ENCODE peak calls at places on chromosome 1, in nine cellular contexts. H is small intestine; W is astrocyte; V is tibial nerve; A is uterus; C is esophagus squamous epithelium; G is brain microvascular endothelial cell; M is naive thymus-derived CD4-positive, alpha-beta T cell; F is effector memory CD4-positive, alpha-beta T cell. Z is an unnamed sample.
A peak's percentile ranks its signal among the peaks of the same experiment; 100 is the strongest.

GRCh38 chr1:224542783-224543440 is 73.2 kb upstream of the CNIH3 start:
- DNase-seq in M (peak; percentile 24), G (peak; percentile 98), C (no peak), V (no peak), H (peak; percentile 3), A (no peak), F (no peak), W (peak; percentile 100), Z (no peak)

GRCh38 chr1:85048296-85049064 is at the start of gene MCOLN3:
- DNase-seq in C (no peak), V (no peak), H (peak; percentile 44), A (peak; percentile 24), M (peak; percentile 56), F (peak; percentile 24), W (no peak), G (no peak), Z (no peak)

GRCh38 chr1:97499667-97500066 is 421.2 kb downstream of the DPYD start:
- DNase-seq in H (no peak), V (no peak), G (no peak), M (no peak), W (no peak), C (no peak), A (no peak), F (no peak), Z (no peak)

GRCh38 chr1:229887043-229887822 is 179.8 kb upstream of the GALNT2 start:
- DNase-seq in W (no peak), H (no peak), V (peak; percentile 3), C (no peak), G (no peak), A (no peak), F (no peak), M (no peak), Z (peak; percentile 9)

GRCh38 chr1:58065520-58065919 is 481.0 kb downstream of the OMA1 start:
- DNase-seq in H (no peak), G (no peak), F (no peak), M (no peak), A (no peak), V (no peak), W (no peak), C (no peak), Z (no peak)

GRCh38 chr1:224894915-224895314 is 34.6 kb upstream of the DNAH14 start:
- DNase-seq in M (no peak), H (no peak), G (no peak), W (peak; percentile 19), V (no peak), A (no peak), C (no peak), F (no peak), Z (no peak)

GRCh38 chr1:2990376-2991115 is 30.7 kb upstream of the ACTRT2 start:
- DNase-seq in F (no peak), H (no peak), C (no peak), M (no peak), W (no peak), A (no peak), V (no peak), G (no peak), Z (no peak)

GRCh38 chr1:64505232-64505943 is 35.5 kb downstream of the CACHD1 start:
- DNase-seq in H (peak; percentile 69), W (no peak), F (no peak), V (no peak), C (no peak), G (no peak), M (peak; percentile 33), A (peak; percentile 55), Z (no peak)

GRCh38 chr1:99599678-99600175 is 46.2 kb upstream of the PALMD start:
- DNase-seq in V (no peak), A (peak; percentile 22), F (no peak), M (no peak), C (no peak), G (peak; percentile 91), H (no peak), W (peak; percentile 99), Z (no peak)

GRCh38 chr1:180188103-180188506 is 33.4 kb downstream of the QSOX1 start:
- DNase-seq in G (peak; percentile 29), F (no peak), A (peak; percentile 34), V (peak; percentile 19), C (no peak), W (peak; percentile 22), M (no peak), H (peak; percentile 80), Z (no peak)

GRCh38 chr1:235500971-235501540 is 3.2 kb downstream of the B3GALNT2 start:
- DNase-seq in F (no peak), C (no peak), H (peak; percentile 62), M (no peak), A (no peak), W (peak; percentile 69), G (peak; percentile 16), V (no peak), Z (no peak)

GRCh38 chr1:13816016-13816760 is 116.2 kb downstream of the PRDM2 start:
- DNase-seq in F (no peak), G (no peak), H (no peak), C (no peak), V (no peak), M (no peak), A (no peak), W (no peak), Z (no peak)

GRCh38 chr1:245589221-245589620 is 434.4 kb downstream of the KIF26B start:
- DNase-seq in H (no peak), G (no peak), C (no peak), A (no peak), W (no peak), F (no peak), M (no peak), V (no peak), Z (no peak)

GRCh38 chr1:173195596-173196088 is 11.5 kb downstream of the TNFSF4 start:
- DNase-seq in F (no peak), V (no peak), G (no peak), C (no peak), A (no peak), M (peak; percentile 36), H (no peak), W (no peak), Z (no peak)

GRCh38 chr1:223212441-223212840 is 69.4 kb upstream of the TLR5 start:
- DNase-seq in C (no peak), F (no peak), W (no peak), V (no peak), G (no peak), A (no peak), M (no peak), H (no peak), Z (no peak)

GRCh38 chr1:12177156-12177998 is 10.6 kb downstream of the TNFRSF1B start:
- DNase-seq in F (no peak), G (no peak), A (no peak), H (no peak), M (no peak), C (no peak), V (no peak), W (no peak), Z (no peak)

GRCh38 chr1:15355968-15356621 is 53.6 kb upstream of the EFHD2 start:
- DNase-seq in G (peak; percentile 58), C (no peak), A (no peak), W (peak; percentile 93), H (peak; percentile 76), M (no peak), F (no peak), V (no peak), Z (no peak)
- H3K27ac ChIP-seq in G (peak overlapping the region; percentile 46), C (no peak overlapping the region), A (no peak overlapping the region), W (peak overlapping the region; percentile 32), H (no peak overlapping the region), M (no peak overlapping the region), F (no peak overlapping the region), V (no peak overlapping the region), Z (no peak overlapping the region)

GRCh38 chr1:170581041-170581440 is 49.1 kb downstream of the GORAB start:
- DNase-seq in W (no peak), A (no peak), C (no peak), V (no peak), F (no peak), M (no peak), G (no peak), H (no peak), Z (no peak)
- H3K27ac ChIP-seq in W (no peak overlapping the region), A (no peak overlapping the region), C (no peak overlapping the region), V (no peak overlapping the region), F (no peak overlapping the region), M (no peak overlapping the region), G (no peak overlapping the region), H (no peak overlapping the region), Z (no peak overlapping the region)

GRCh38 chr1:46615735-46616134 is 876 bp downstream of the MOB3C start:
- DNase-seq in F (no peak), V (no peak), H (no peak), G (no peak), M (no peak), C (no peak), W (no peak), A (no peak), Z (no peak)

GRCh38 chr1:46615088-46615487 is 1.5 kb downstream of the MOB3C start:
- DNase-seq in A (no peak), F (no peak), M (no peak), C (no peak), V (no peak), G (no peak), W (no peak), H (no peak), Z (no peak)

GRCh38 chr1:46614604-46614984 is 2.0 kb downstream of the MOB3C start:
- DNase-seq in V (no peak), W (no peak), F (no peak), M (no peak), A (no peak), G (no peak), H (no peak), C (no peak), Z (no peak)

GRCh38 chr1:46612937-46613660 is 3.5 kb downstream of the MOB3C start:
- DNase-seq in H (no peak), C (no peak), W (no peak), G (no peak), V (no peak), F (no peak), M (no peak), A (no peak), Z (peak; percentile 16)

DNA sequence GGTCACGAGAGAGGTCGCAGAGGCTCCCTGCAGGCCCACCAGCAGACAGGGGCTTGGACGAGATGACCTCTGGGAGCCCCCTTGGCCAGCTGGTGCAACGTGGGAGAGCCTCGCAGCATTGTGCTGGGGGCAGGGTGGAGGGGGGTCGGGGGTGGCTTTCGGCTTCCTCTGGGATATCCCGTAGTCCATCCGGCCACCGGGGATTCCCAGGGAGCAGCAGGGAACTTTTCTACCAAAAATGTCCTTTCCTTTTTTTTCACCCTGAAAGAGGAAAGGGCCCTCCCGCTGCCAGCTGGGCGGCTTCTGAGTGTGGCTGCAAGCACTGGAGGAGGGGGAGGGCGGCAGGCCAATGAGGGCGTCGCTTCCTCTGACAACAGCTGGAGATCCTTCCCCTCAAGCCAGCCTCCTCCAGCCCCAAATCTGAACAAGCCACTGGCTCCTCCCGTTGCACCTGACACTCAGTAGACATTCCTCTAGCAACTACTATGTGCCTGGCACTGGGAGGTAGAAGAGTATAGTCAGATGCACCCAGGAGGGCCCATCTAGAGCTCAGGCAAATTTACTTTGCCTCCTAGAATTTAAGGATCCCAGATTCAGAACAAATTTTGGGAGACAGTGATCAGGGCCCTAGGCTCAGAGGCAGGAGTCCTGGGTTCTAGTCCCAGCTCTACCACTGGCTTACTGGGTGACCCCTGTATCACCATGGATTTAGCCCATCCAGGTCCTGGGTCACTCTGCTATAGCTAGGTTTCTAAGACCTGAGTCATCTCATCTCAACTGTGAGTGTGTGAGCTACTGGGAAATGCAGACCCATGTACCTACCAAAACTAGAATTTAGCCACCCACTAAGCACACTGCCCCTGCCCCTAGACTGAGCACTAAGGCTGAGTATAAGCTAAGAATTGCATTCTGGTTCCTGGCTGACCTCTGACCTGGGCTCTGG is 2.7 kb downstream of the MOB3C start:
- DNase-seq in H (peak; percentile 22), A (peak; percentile 89), C (peak; percentile 31), G (peak; percentile 50), M (no peak), F (no peak), W (peak; percentile 56), V (peak; percentile 91), Z (peak; percentile 77)
- H3K27ac ChIP-seq in H (peak overlapping the region; percentile 1), A (peak overlapping the region; percentile 68), C (peak overlapping the region; percentile 96), G (no peak overlapping the region), M (peak overlapping the region; percentile 44), F (no peak overlapping the region), W (no peak overlapping the region), V (peak overlapping the region; percentile 98), Z (peak overlapping the region; percentile 53)

GRCh38 chr1:60350531-60350930 is 277.0 kb upstream of the C1orf87 start:
- DNase-seq in H (no peak), V (no peak), F (no peak), G (no peak), C (no peak), A (no peak), W (no peak), M (no peak), Z (no peak)
- H3K27ac ChIP-seq in H (no peak overlapping the region), V (no peak overlapping the region), F (no peak overlapping the region), G (no peak overlapping the region), C (no peak overlapping the region), A (no peak overlapping the region), W (no peak overlapping the region), M (no peak overlapping the region), Z (no peak overlapping the region)